ENCODE peak calls at places on chromosomes 6 and 20, in six cellular contexts. J is GM23248, W is right cardiac atrium, P is MM.1S, Q is fibroblast of lung, F is vagina. S is an unnamed sample. For H3K4me1, the result is how much of the 10 kb centered on the place peaks cover.

GRCh38 chr20:7302256-7302655 is 534.8 kb downstream of the BMP2 start:
- DNase-seq in F (no peak), Q (no peak), W (no peak), P (no peak), J (no peak), S (no peak)

GRCh38 chr6:33952016-33952415 is 148.2 kb upstream of the MLN start:
- DNase-seq in W (no peak), J (no peak), Q (no peak), P (no peak), F (no peak), S (no peak)

GRCh38 chr6:117463762-117464665 is 18.5 kb upstream of the DCBLD1 start:
- DNase-seq in P (no peak), J (peak), Q (peak), W (no peak), F (no peak), S (peak)

GRCh38 chr6:130132286-130132701 is 90.5 kb downstream of the SAMD3 start:
- DNase-seq in F (no peak), P (no peak), Q (no peak), J (no peak), W (peak), S (no peak)

GRCh38 chr6:24887520-24887919 is 48.2 kb downstream of the RIPOR2 start:
- DNase-seq in P (no peak), Q (no peak), F (no peak), J (no peak), W (no peak), S (no peak)

GRCh38 chr6:25061289-25061945 is 125.7 kb upstream of the RIPOR2 start:
- DNase-seq in F (no peak), P (no peak), J (peak), W (no peak), Q (no peak), S (peak)

GRCh38 chr6:137024172-137024990 is 20.4 kb downstream of the IL20RA start:
- DNase-seq in W (no peak), F (no peak), Q (no peak), J (no peak), P (no peak), S (no peak)

GRCh38 chr6:113758725-113759576 is 98.2 kb upstream of the MARCKS start:
- DNase-seq in P (no peak), Q (no peak), F (no peak), J (no peak), W (no peak), S (no peak)

GRCh38 chr20:17676942-17677341 is 5.1 kb downstream of the RRBP1 start:
- DNase-seq in P (no peak), W (no peak), Q (no peak), F (no peak), J (peak), S (peak)
- H3K4me1 ChIP-seq in P (under half), W (under half), Q (under half), F (half or more), J (half or more), S (under half)

GRCh38 chr20:18466574-18466893 is 296 bp downstream of the DZANK1 start:
- DNase-seq in P (peak), F (peak), Q (no peak), J (no peak), W (no peak), S (no peak)
- H3K4me3 ChIP-seq in P (peak), F (peak), Q (peak), J (peak), W (peak), S (peak)

GRCh38 chr20:25864326-25864970 is 167.8 kb upstream of the ZNF337 start:
- DNase-seq in J (no peak), P (no peak), F (no peak), Q (no peak), W (no peak), S (no peak)

GRCh38 chr20:25859649-25860530 is 163.2 kb upstream of the ZNF337 start:
- DNase-seq in W (peak), J (peak), F (no peak), Q (peak), P (peak), S (peak)

GRCh38 chr20:25863536-25864325 is 167.1 kb upstream of the ZNF337 start:
- DNase-seq in F (peak), P (no peak), Q (peak), W (peak), J (peak), S (no peak)

GRCh38 chr20:25858495-25859425 is 162.1 kb upstream of the ZNF337 start:
- DNase-seq in Q (no peak), P (no peak), W (peak), F (no peak), J (no peak), S (no peak)

GRCh38 chr20:25860531-25861150 is 164.0 kb upstream of the ZNF337 start:
- DNase-seq in Q (no peak), J (no peak), F (no peak), W (peak), P (no peak), S (no peak)
- H3K4me1 ChIP-seq in Q (under half), J (under half), F (half or more), W (under half), P (under half), S (under half)

GRCh38 chr20:53678315-53678989 is 84.8 kb upstream of the ZNF217 start:
- DNase-seq in J (no peak), W (no peak), F (no peak), Q (no peak), P (no peak), S (peak)
- H3K4me3 ChIP-seq in J (no peak), W (no peak), F (no peak), Q (no peak), P (no peak), S (no peak)

GRCh38 chr6:163427498-163428254 is 13.2 kb downstream of the QKI start:
- DNase-seq in F (no peak), Q (peak), J (peak), W (peak), P (no peak), S (peak)
- H3K4me1 ChIP-seq in F (half or more), Q (under half), J (half or more), W (under half), P (under half), S (half or more)

GRCh38 chr20:57918546-57918945 is 208.7 kb upstream of the PMEPA1 start:
- DNase-seq in Q (no peak), W (no peak), P (no peak), J (no peak), F (no peak), S (no peak)
- H3K4me3 ChIP-seq in Q (no peak), W (no peak), P (no peak), J (no peak), F (no peak), S (no peak)

GRCh38 chr6:15310680-15311079 is 64.8 kb downstream of the JARID2 start:
- DNase-seq in J (peak), F (no peak), P (no peak), W (no peak), Q (no peak), S (no peak)
- H3K4me1 ChIP-seq in J (half or more), F (under half), P (under half), W (under half), Q (under half), S (under half)

GRCh38 chr6:29941006-29941405 is 1.3 kb upstream of the HLA-A start:
- DNase-seq in Q (no peak), J (no peak), F (no peak), W (no peak), P (no peak), S (no peak)
- H3K4me3 ChIP-seq in Q (no peak), J (no peak), F (no peak), W (no peak), P (no peak), S (no peak)

GRCh38 chr6:21529431-21529830 is 64.1 kb upstream of the SOX4 start:
- DNase-seq in W (no peak), P (no peak), F (no peak), Q (no peak), J (no peak), S (no peak)

GRCh38 chr6:21527731-21528130 is 65.8 kb upstream of the SOX4 start:
- DNase-seq in P (no peak), W (no peak), Q (no peak), F (no peak), J (no peak), S (no peak)

GRCh38 chr6:21533678-21534077 is 59.9 kb upstream of the SOX4 start:
- DNase-seq in P (no peak), W (no peak), Q (no peak), F (no peak), J (no peak), S (no peak)

GRCh38 chr6:21526974-21527373 is 66.6 kb upstream of the SOX4 start:
- DNase-seq in W (no peak), Q (no peak), F (no peak), J (no peak), P (no peak), S (no peak)

DNA sequence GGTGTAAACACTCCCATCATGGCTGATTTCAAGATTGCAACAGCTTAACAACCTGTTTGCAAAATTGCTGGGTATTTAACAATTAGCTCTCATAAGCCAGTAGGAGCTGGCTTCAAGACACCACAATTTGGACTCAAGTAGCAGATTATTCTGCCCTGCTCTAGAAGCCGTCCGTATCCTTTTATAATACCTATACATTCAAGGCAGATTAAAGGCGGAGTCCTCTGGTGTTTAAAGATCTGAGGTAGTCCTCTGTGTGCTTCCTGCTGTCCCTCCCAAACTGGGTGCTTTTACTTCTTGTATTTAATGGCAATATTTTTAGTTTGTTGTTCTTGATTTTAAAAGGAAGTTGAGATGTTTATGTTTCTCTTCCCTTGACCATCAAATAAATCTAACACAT is 62.2 kb upstream of the SOX4 start:
- DNase-seq in W (no peak), J (no peak), Q (no peak), F (no peak), P (no peak), S (no peak)
- H3K4me1 ChIP-seq in W (under half), J (under half), Q (under half), F (under half), P (under half), S (under half)

DNA sequence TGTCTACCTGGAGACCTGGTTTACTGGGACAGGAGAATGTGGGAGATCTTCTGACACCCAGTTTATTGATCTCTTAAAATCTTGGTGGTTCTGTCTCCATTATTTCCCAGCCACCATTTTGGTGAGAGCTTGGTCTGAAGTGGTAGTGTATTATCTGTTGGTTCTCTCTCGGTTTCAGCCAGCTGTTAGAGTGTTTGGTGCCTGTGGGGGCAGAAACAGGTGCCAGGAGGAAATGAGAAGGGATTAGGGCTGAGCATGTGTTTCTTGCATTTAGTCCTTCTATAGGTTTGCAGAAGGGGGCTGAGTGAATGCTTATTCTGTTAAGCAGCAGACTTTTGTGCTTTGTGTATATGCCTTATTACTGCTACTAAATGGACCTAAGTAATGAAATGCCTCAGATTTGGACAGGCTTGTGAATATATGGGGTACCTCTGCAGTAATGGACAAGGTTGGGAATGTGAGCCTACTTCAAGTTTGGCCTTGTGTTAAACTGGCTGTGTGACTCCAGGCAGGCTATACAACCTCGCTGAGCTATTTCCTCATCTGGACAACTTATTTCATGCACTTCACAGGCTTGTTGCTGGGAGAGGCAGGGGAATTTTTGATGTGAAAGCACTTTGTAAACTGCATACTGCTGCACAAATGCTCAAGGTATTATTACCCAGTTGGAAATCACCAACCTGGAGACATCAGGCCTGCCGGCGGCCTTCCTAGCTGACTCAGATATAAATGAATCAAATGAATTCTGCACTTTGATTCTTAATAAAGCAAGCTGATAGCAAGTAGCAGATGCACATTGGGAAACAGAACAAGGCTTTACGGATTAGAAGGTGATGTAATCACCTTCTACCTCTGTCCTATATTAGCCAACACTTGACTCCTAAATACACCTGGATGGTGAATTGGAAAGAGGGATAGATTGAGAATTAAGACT is 9.9 kb downstream of the JARID2 start:
- DNase-seq in J (no peak), Q (no peak), F (no peak), W (no peak), P (peak), S (no peak)
- H3K4me3 ChIP-seq in J (no peak), Q (no peak), F (no peak), W (no peak), P (peak), S (no peak)

S was measured in adipocyte.